ENCODE peak calls at places on chromosomes 13 and 19, in four cellular contexts. N is GM13976; Q is activated T-helper 2 cell treated with anti-CD3 and anti-CD28 coated beads, Interferon-gamma antibody, Interleukin-2, Interleukin-4, amounts not matched to agents 10 μg/mL and 5 μg/mL and 100 μg/mL, durations not matched to agents 14 hours and 24 hours and 36 hours; C is DMS 273 treated with DMSO at 0.1 percent for 48 hours. R is an unnamed sample.

GRCh38 chr13:23025848-23026608 is 154.8 kb upstream of the SGCG start:
- DNase-seq in N (no peak), Q (no peak), C (no peak), R (no peak)

GRCh38 chr19:10390652-10391286 is 10.4 kb upstream of the TYK2 start:
- DNase-seq in N (peak), Q (peak), C (no peak), R (peak)

GRCh38 chr19:35744688-35745327 is 410 bp downstream of the U2AF1L4 start:
- DNase-seq in N (peak), Q (peak), C (peak), R (peak)

GRCh38 chr13:78022164-78022877 is 103.7 kb upstream of the EDNRB start:
- DNase-seq in N (peak), Q (peak), C (no peak), R (no peak)

GRCh38 chr19:15401397-15401710 is 17.4 kb downstream of the AKAP8L start:
- DNase-seq in N (no peak), Q (no peak), C (no peak), R (no peak)

GRCh38 chr13:97353927-97354326 is 80.0 kb upstream of the RAP2A start:
- DNase-seq in N (no peak), Q (no peak), C (no peak), R (no peak)

GRCh38 chr13:29909975-29910674 is 59.7 kb upstream of the UBL3 start:
- DNase-seq in N (no peak), Q (no peak), C (no peak), R (no peak)

GRCh38 chr19:16892868-16893685 is 4.3 kb downstream of the F2RL3 start:
- DNase-seq in N (no peak), Q (no peak), C (no peak), R (no peak)

GRCh38 chr13:42354246-42355117 is 82.5 kb downstream of the AKAP11 start:
- DNase-seq in N (peak), Q (no peak), C (peak), R (no peak)

GRCh38 chr13:76383671-76384461 is 502.3 kb downstream of the KCTD12 start:
- DNase-seq in N (no peak), Q (no peak), C (no peak), R (no peak)

GRCh38 chr19:39935262-39935661 is 828 bp upstream of the FCGBP start:
- DNase-seq in N (no peak), Q (no peak), C (no peak), R (no peak)

GRCh38 chr13:60213236-60213746 is 49.6 kb upstream of the DIAPH3 start:
- DNase-seq in N (no peak), Q (no peak), C (no peak), R (no peak)

GRCh38 chr13:95341441-95341840 is 40.2 kb upstream of the ABCC4 start:
- DNase-seq in N (no peak), Q (no peak), C (no peak), R (no peak)

GRCh38 chr19:33771308-33772101 is 25.2 kb upstream of the KCTD15 start:
- DNase-seq in N (peak), Q (peak), C (no peak), R (peak)

GRCh38 chr13:40069173-40070044 is 413.9 kb downstream of the COG6 start:
- DNase-seq in N (peak), Q (peak), C (no peak), R (peak)

GRCh38 chr19:10450853-10451609 is 30.7 kb downstream of the PDE4A start:
- DNase-seq in N (no peak), Q (no peak), C (no peak), R (no peak)

GRCh38 chr13:40275636-40276035 is 390.8 kb downstream of the FOXO1 start:
- DNase-seq in N (no peak), Q (no peak), C (no peak), R (no peak)

GRCh38 chr13:25490236-25490635 is 118.5 kb downstream of the ATP8A2 start:
- DNase-seq in N (no peak), Q (no peak), C (no peak), R (no peak)

GRCh38 chr13:50512602-50513527 is 330.6 kb downstream of the DLEU7 start:
- DNase-seq in N (peak), Q (peak), C (no peak), R (no peak)

GRCh38 chr19:45501730-45502014 is 3.4 kb downstream of the PPM1N start:
- DNase-seq in N (no peak), Q (no peak), C (no peak), R (no peak)

GRCh38 chr19:9032136-9032626 is 22.0 kb upstream of the MUC16 start:
- DNase-seq in N (no peak), Q (no peak), C (no peak), R (no peak)

GRCh38 chr19:48741222-48741999 is 1.0 kb upstream of the RASIP1 start:
- DNase-seq in N (peak), Q (peak), C (no peak), R (no peak)

GRCh38 chr13:41788552-41788951 is 172.4 kb downstream of the VWA8 start:
- DNase-seq in N (no peak), Q (no peak), C (no peak), R (no peak)

GRCh38 chr19:46328079-46328478 is 18.8 kb upstream of the PPP5C start:
- DNase-seq in N (no peak), Q (no peak), C (no peak), R (no peak)

GRCh38 chr19:19204181-19204580 is 967 bp upstream of the NR2C2AP start:
- DNase-seq in N (no peak), Q (no peak), C (no peak), R (no peak)

GRCh38 chr19:4555657-4556561 is 3.6 kb downstream of the SEMA6B start:
- DNase-seq in N (no peak), Q (no peak), C (no peak), R (no peak)

GRCh38 chr13:30639671-30640070 is 22.0 kb downstream of the USPL1 start:
- DNase-seq in N (no peak), Q (no peak), C (no peak), R (no peak)

GRCh38 chr19:17159466-17160393 is 55.4 kb upstream of the USE1 start:
- DNase-seq in N (no peak), Q (no peak), C (no peak), R (no peak)